ENCODE peak calls at places on chromosome 19, in seven cellular contexts. One of them, this sample, is unnamed. For H3K36me3 and H3K9me3, the result is how much of the 10 kb centered on the place peaks cover.

GRCh38 chr19:35348909-35349611 is 1.4 kb downstream of the FFAR1 start:
- DNase-seq in heart right ventricle: no peak
- DNase-seq in transverse colon: no peak
- DNase-seq in psoas muscle: no peak
- DNase-seq in CD8-positive, alpha-beta memory T cell: no peak
- DNase-seq in PC-3: no peak
- DNase-seq in GM12878: no peak
- DNase-seq in this sample: peak

GRCh38 chr19:54530866-54531265 is 28.2 kb downstream of the LAIR2 start:
- DNase-seq in GM12878: no peak
- DNase-seq in PC-3: no peak
- DNase-seq in psoas muscle: no peak
- DNase-seq in heart right ventricle: no peak
- DNase-seq in transverse colon: no peak
- DNase-seq in CD8-positive, alpha-beta memory T cell: no peak
- DNase-seq in this sample: no peak

GRCh38 chr19:30649934-30650614 is 277.9 kb downstream of the ZNF536 start:
- DNase-seq in heart right ventricle: peak
- DNase-seq in CD8-positive, alpha-beta memory T cell: no peak
- DNase-seq in PC-3: peak
- DNase-seq in psoas muscle: no peak
- DNase-seq in transverse colon: no peak
- DNase-seq in GM12878: peak
- DNase-seq in this sample: no peak

GRCh38 chr19:18119243-18120105 is 21.9 kb downstream of the MAST3 start:
- DNase-seq in CD8-positive, alpha-beta memory T cell: peak
- DNase-seq in psoas muscle: no peak
- DNase-seq in GM12878: no peak
- DNase-seq in transverse colon: peak
- DNase-seq in PC-3: no peak
- DNase-seq in heart right ventricle: no peak
- DNase-seq in this sample: no peak

GRCh38 chr19:47661161-47661560 is 52.1 kb upstream of the EHD2 start:
- DNase-seq in heart right ventricle: no peak
- DNase-seq in psoas muscle: peak
- DNase-seq in GM12878: no peak
- DNase-seq in CD8-positive, alpha-beta memory T cell: no peak
- DNase-seq in transverse colon: no peak
- DNase-seq in PC-3: no peak
- DNase-seq in this sample: no peak

GRCh38 chr19:18932216-18932841 is 8.7 kb downstream of the HOMER3 start:
- DNase-seq in PC-3: peak
- DNase-seq in heart right ventricle: peak
- DNase-seq in transverse colon: peak
- DNase-seq in CD8-positive, alpha-beta memory T cell: peak
- DNase-seq in GM12878: no peak
- DNase-seq in psoas muscle: peak
- DNase-seq in this sample: peak

GRCh38 chr19:375395-376110 is 31.0 kb upstream of the MIER2 start:
- DNase-seq in PC-3: no peak
- DNase-seq in psoas muscle: no peak
- DNase-seq in transverse colon: no peak
- DNase-seq in heart right ventricle: no peak
- DNase-seq in GM12878: no peak
- DNase-seq in CD8-positive, alpha-beta memory T cell: no peak
- DNase-seq in this sample: no peak

GRCh38 chr19:29540128-29540527 is 14.3 kb downstream of the VSTM2B start:
- DNase-seq in PC-3: no peak
- DNase-seq in heart right ventricle: no peak
- DNase-seq in psoas muscle: no peak
- DNase-seq in GM12878: no peak
- DNase-seq in transverse colon: no peak
- DNase-seq in CD8-positive, alpha-beta memory T cell: no peak
- DNase-seq in this sample: no peak

GRCh38 chr19:1513492-1514294 is 874 bp upstream of the ADAMTSL5 start:
- DNase-seq in heart right ventricle: no peak
- DNase-seq in transverse colon: peak
- DNase-seq in CD8-positive, alpha-beta memory T cell: peak
- DNase-seq in GM12878: no peak
- DNase-seq in psoas muscle: peak
- DNase-seq in PC-3: peak
- DNase-seq in this sample: no peak

GRCh38 chr19:483332-484072 is 12.8 kb upstream of the MADCAM1 start:
- DNase-seq in PC-3: no peak
- DNase-seq in CD8-positive, alpha-beta memory T cell: no peak
- DNase-seq in GM12878: no peak
- DNase-seq in heart right ventricle: no peak
- DNase-seq in transverse colon: no peak
- DNase-seq in psoas muscle: peak
- DNase-seq in this sample: no peak

GRCh38 chr19:53518716-53519115 is 19.2 kb upstream of the ZNF331 start:
- DNase-seq in transverse colon: no peak
- DNase-seq in psoas muscle: no peak
- DNase-seq in CD8-positive, alpha-beta memory T cell: no peak
- DNase-seq in heart right ventricle: no peak
- DNase-seq in GM12878: no peak
- DNase-seq in PC-3: no peak
- DNase-seq in this sample: no peak

GRCh38 chr19:35220315-35220921 is 8.1 kb downstream of the FAM187B start:
- DNase-seq in psoas muscle: no peak
- DNase-seq in transverse colon: no peak
- DNase-seq in PC-3: no peak
- DNase-seq in CD8-positive, alpha-beta memory T cell: no peak
- DNase-seq in GM12878: no peak
- DNase-seq in heart right ventricle: no peak
- DNase-seq in this sample: no peak

GRCh38 chr19:53892981-53893325 is 11.0 kb downstream of the PRKCG start:
- DNase-seq in CD8-positive, alpha-beta memory T cell: no peak
- DNase-seq in PC-3: no peak
- DNase-seq in transverse colon: no peak
- DNase-seq in GM12878: no peak
- DNase-seq in psoas muscle: peak
- DNase-seq in heart right ventricle: no peak
- DNase-seq in this sample: no peak

GRCh38 chr19:35318679-35319448 is 10.1 kb upstream of the CD22 start:
- DNase-seq in heart right ventricle: peak
- DNase-seq in PC-3: peak
- DNase-seq in transverse colon: peak
- DNase-seq in CD8-positive, alpha-beta memory T cell: no peak
- DNase-seq in GM12878: no peak
- DNase-seq in psoas muscle: peak
- DNase-seq in this sample: peak

GRCh38 chr19:53467503-53468262 is at the start of gene ZNF813:
- DNase-seq in CD8-positive, alpha-beta memory T cell: peak
- DNase-seq in PC-3: peak
- DNase-seq in psoas muscle: peak
- DNase-seq in GM12878: peak
- DNase-seq in transverse colon: peak
- DNase-seq in heart right ventricle: peak
- DNase-seq in this sample: peak

GRCh38 chr19:49758292-49758691 is 4.8 kb downstream of the TSKS start:
- DNase-seq in transverse colon: no peak
- DNase-seq in heart right ventricle: no peak
- DNase-seq in PC-3: peak
- DNase-seq in psoas muscle: no peak
- DNase-seq in CD8-positive, alpha-beta memory T cell: no peak
- DNase-seq in GM12878: no peak
- DNase-seq in this sample: no peak

GRCh38 chr19:41016488-41017071 is 25.5 kb downstream of the CYP2B6 start:
- DNase-seq in GM12878: no peak
- DNase-seq in heart right ventricle: no peak
- DNase-seq in transverse colon: no peak
- DNase-seq in psoas muscle: no peak
- DNase-seq in PC-3: no peak
- DNase-seq in CD8-positive, alpha-beta memory T cell: no peak
- DNase-seq in this sample: no peak

GRCh38 chr19:35171730-35172129 is 17.2 kb downstream of the FXYD5 start:
- DNase-seq in GM12878: no peak
- DNase-seq in heart right ventricle: no peak
- DNase-seq in CD8-positive, alpha-beta memory T cell: no peak
- DNase-seq in psoas muscle: no peak
- DNase-seq in transverse colon: no peak
- DNase-seq in PC-3: no peak
- DNase-seq in this sample: no peak

GRCh38 chr19:10379880-10380310 is 477 bp downstream of the TYK2 start:
- DNase-seq in GM12878: no peak
- DNase-seq in heart right ventricle: no peak
- DNase-seq in psoas muscle: no peak
- DNase-seq in CD8-positive, alpha-beta memory T cell: no peak
- DNase-seq in PC-3: no peak
- DNase-seq in transverse colon: no peak
- DNase-seq in this sample: no peak

GRCh38 chr19:50419022-50419579 is 363 bp downstream of the SPIB start:
- DNase-seq in transverse colon: no peak
- DNase-seq in heart right ventricle: no peak
- DNase-seq in psoas muscle: no peak
- DNase-seq in CD8-positive, alpha-beta memory T cell: no peak
- DNase-seq in GM12878: no peak
- DNase-seq in PC-3: no peak
- DNase-seq in this sample: no peak

GRCh38 chr19:48608798-48609263 is 2.3 kb downstream of the SPACA4 start:
- DNase-seq in GM12878: no peak
- DNase-seq in psoas muscle: no peak
- DNase-seq in transverse colon: peak
- DNase-seq in heart right ventricle: no peak
- DNase-seq in PC-3: peak
- DNase-seq in CD8-positive, alpha-beta memory T cell: no peak
- DNase-seq in this sample: no peak

GRCh38 chr19:41273076-41273475 is 8.9 kb downstream of the HNRNPUL1 start:
- DNase-seq in PC-3: no peak
- DNase-seq in transverse colon: no peak
- DNase-seq in psoas muscle: no peak
- DNase-seq in CD8-positive, alpha-beta memory T cell: no peak
- DNase-seq in GM12878: no peak
- DNase-seq in heart right ventricle: no peak
- DNase-seq in this sample: no peak

DNA sequence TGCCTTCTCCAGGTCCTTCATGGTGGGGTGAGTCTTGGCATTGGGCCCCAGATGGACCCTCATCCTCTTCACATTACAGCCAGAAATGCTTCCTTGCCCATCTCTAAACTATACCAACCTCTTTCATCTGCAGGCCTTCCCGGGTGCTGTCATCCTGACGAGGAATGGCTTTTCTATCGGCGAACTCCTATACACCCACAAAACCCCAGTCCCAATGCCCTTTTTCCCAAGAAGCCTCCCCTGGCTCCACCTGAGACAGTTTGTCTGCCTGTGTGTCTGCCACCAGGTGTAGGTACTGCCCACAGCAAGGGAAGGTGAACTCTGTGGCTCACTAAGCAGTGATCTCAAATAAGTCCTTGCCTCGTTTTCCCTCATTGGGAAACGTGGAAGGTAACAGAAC is 55.3 kb downstream of the PTPRS start:
- DNase-seq in transverse colon: no peak
- DNase-seq in psoas muscle: no peak
- DNase-seq in GM12878: no peak
- DNase-seq in CD8-positive, alpha-beta memory T cell: no peak
- DNase-seq in PC-3: no peak
- DNase-seq in heart right ventricle: no peak
- DNase-seq in this sample: no peak
- H3K36me3 ChIP-seq in transverse colon: under half
- H3K36me3 ChIP-seq in psoas muscle: under half
- H3K36me3 ChIP-seq in GM12878: under half
- H3K36me3 ChIP-seq in CD8-positive, alpha-beta memory T cell: under half
- H3K36me3 ChIP-seq in PC-3: under half
- H3K36me3 ChIP-seq in heart right ventricle: under half
- H3K36me3 ChIP-seq in this sample: under half

DNA sequence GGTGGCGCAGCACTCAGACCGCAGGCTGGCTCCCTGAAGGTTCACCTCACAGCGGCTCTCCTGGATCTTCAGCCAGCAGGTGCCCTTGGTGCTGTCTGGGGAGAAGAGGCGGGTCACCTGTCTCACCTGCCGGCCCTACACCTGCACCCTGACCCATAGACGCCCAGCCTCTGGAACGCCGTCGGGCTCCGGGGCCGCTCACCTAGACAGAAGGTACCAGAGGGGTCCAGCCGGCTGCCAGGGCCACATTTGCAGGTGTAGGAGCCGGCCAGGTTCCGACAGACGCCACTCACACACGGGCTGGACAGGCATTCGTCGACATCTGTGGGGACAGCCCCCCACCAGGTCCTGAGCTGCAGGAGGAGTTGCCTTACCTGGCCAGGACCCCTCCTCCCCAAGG is 22.9 kb downstream of the FBN3 start:
- DNase-seq in CD8-positive, alpha-beta memory T cell: no peak
- DNase-seq in transverse colon: no peak
- DNase-seq in PC-3: no peak
- DNase-seq in GM12878: no peak
- DNase-seq in psoas muscle: no peak
- DNase-seq in heart right ventricle: no peak
- DNase-seq in this sample: no peak
- H3K27ac ChIP-seq in CD8-positive, alpha-beta memory T cell: no peak
- H3K27ac ChIP-seq in transverse colon: no peak
- H3K27ac ChIP-seq in PC-3: no peak
- H3K27ac ChIP-seq in GM12878: no peak
- H3K27ac ChIP-seq in psoas muscle: no peak
- H3K27ac ChIP-seq in heart right ventricle: no peak
- H3K27ac ChIP-seq in this sample: no peak

GRCh38 chr19:2922987-2923386 is 21.8 kb downstream of the ZNF77 start:
- DNase-seq in transverse colon: no peak
- DNase-seq in PC-3: peak
- DNase-seq in GM12878: no peak
- DNase-seq in psoas muscle: no peak
- DNase-seq in heart right ventricle: no peak
- DNase-seq in CD8-positive, alpha-beta memory T cell: no peak
- DNase-seq in this sample: no peak
- H3K9me3 ChIP-seq in transverse colon: under half
- H3K9me3 ChIP-seq in PC-3: under half
- H3K9me3 ChIP-seq in GM12878: under half
- H3K9me3 ChIP-seq in psoas muscle: under half
- H3K9me3 ChIP-seq in heart right ventricle: under half
- H3K9me3 ChIP-seq in CD8-positive, alpha-beta memory T cell: under half
- H3K9me3 ChIP-seq in this sample: under half

GRCh38 chr19:44890366-44891015 is 563 bp upstream of the TOMM40 start:
- DNase-seq in CD8-positive, alpha-beta memory T cell: no peak
- DNase-seq in heart right ventricle: peak
- DNase-seq in psoas muscle: no peak
- DNase-seq in GM12878: peak
- DNase-seq in PC-3: peak
- DNase-seq in transverse colon: no peak
- DNase-seq in this sample: peak
- H3K36me3 ChIP-seq in CD8-positive, alpha-beta memory T cell: under half
- H3K36me3 ChIP-seq in heart right ventricle: under half
- H3K36me3 ChIP-seq in psoas muscle: under half
- H3K36me3 ChIP-seq in GM12878: under half
- H3K36me3 ChIP-seq in PC-3: under half
- H3K36me3 ChIP-seq in transverse colon: under half
- H3K36me3 ChIP-seq in this sample: under half

DNA sequence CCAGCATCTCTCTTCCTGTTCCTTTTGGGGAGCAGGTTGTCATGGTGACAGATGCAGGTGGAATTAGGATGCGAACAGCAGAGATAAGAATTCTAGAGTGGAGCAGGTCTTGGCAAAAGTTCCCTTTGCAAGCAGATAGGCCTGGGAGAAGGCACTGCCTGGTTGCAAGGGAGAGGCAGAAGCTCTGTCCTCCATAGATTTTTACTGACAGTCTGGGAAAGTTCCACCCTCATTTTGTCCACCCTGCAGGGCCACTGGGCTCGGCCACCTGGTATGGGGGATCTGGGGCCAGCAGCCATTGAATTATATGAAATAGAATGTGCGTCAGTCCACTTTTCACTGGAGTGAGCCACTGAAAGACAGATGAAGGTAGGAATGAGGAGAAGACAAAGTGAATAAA is 141.7 kb downstream of the IER2 start:
- DNase-seq in GM12878: no peak
- DNase-seq in CD8-positive, alpha-beta memory T cell: no peak
- DNase-seq in PC-3: no peak
- DNase-seq in psoas muscle: no peak
- DNase-seq in heart right ventricle: no peak
- DNase-seq in transverse colon: no peak
- DNase-seq in this sample: no peak
- H3K27ac ChIP-seq in GM12878: no peak
- H3K27ac ChIP-seq in CD8-positive, alpha-beta memory T cell: no peak
- H3K27ac ChIP-seq in PC-3: no peak
- H3K27ac ChIP-seq in psoas muscle: no peak
- H3K27ac ChIP-seq in heart right ventricle: no peak
- H3K27ac ChIP-seq in transverse colon: no peak
- H3K27ac ChIP-seq in this sample: no peak

This sample was measured in aorta.